ENCODE peak calls at places on chromosomes 3 and 15, in eight cellular contexts. S is GM10248; F is A549; H is heart left ventricle; Z is C1 segment of cervical spinal cord; U is activated CD8-positive, alpha-beta memory T cell treated with anti-CD3 and anti-CD28 coated beads for 1 hour; Q is EL; W is neural crest cell. Y is an unnamed sample.

GRCh38 chr3:12438318-12438717 is 46.0 kb upstream of the TSEN2 start:
- DNase-seq in F (no peak), Z (no peak), U (no peak), H (no peak), W (no peak), Q (no peak), S (no peak), Y (no peak)

GRCh38 chr3:139458348-139458747 is 18.0 kb downstream of the RBP2 start:
- DNase-seq in Z (no peak), F (no peak), W (no peak), H (no peak), U (no peak), Q (no peak), S (no peak), Y (no peak)

GRCh38 chr3:37741644-37742043 is 120.0 kb upstream of the CTDSPL start:
- DNase-seq in U (no peak), W (no peak), H (peak; percentile 62), F (peak; percentile 43), Q (peak; percentile 4), Z (peak; percentile 17), S (no peak), Y (peak; percentile 51)

GRCh38 chr3:32224047-32224446 is 14.4 kb upstream of the CMTM8 start:
- DNase-seq in F (no peak), W (no peak), H (no peak), U (no peak), S (no peak), Q (no peak), Z (no peak), Y (no peak)

GRCh38 chr3:189952272-189952671 is 168.4 kb downstream of the P3H2 start:
- DNase-seq in S (no peak), H (no peak), W (no peak), Z (no peak), Q (no peak), U (no peak), F (no peak), Y (no peak)

GRCh38 chr3:107627962-107628542 is 105.3 kb downstream of the BBX start:
- DNase-seq in H (no peak), Z (no peak), F (no peak), S (no peak), U (no peak), Q (no peak), W (no peak), Y (peak; percentile 4)

GRCh38 chr3:46998121-46998851 is 18.8 kb downstream of the NBEAL2 start:
- DNase-seq in S (peak; percentile 84), Q (peak; percentile 29), F (peak; percentile 69), Z (peak; percentile 29), H (peak; percentile 71), U (no peak), W (peak; percentile 59), Y (peak; percentile 59)

GRCh38 chr3:167382127-167382526 is 2.0 kb upstream of the ZBBX start:
- DNase-seq in H (no peak), F (no peak), S (no peak), W (no peak), Z (no peak), Q (no peak), U (no peak), Y (no peak)

GRCh38 chr15:68729789-68730201 is 90.9 kb downstream of the ANP32A start:
- DNase-seq in H (peak; percentile 72), Z (no peak), U (no peak), F (no peak), W (no peak), S (no peak), Q (peak; percentile 25), Y (no peak)

GRCh38 chr3:134065836-134066538 is 36.3 kb upstream of the SLCO2A1 start:
- DNase-seq in W (no peak), S (no peak), Z (no peak), H (no peak), Q (no peak), F (no peak), U (no peak), Y (no peak)

GRCh38 chr3:196168808-196169391 is 42.3 kb downstream of the ZDHHC19 start:
- DNase-seq in U (no peak), H (no peak), Z (no peak), Q (no peak), W (no peak), F (no peak), S (no peak), Y (no peak)

GRCh38 chr3:42366550-42366949 is 43.9 kb downstream of the LYZL4 start:
- DNase-seq in U (no peak), H (no peak), Q (no peak), F (no peak), S (no peak), W (no peak), Z (no peak), Y (no peak)

GRCh38 chr15:77497942-77498361 is 77.3 kb downstream of the HMG20A start:
- DNase-seq in U (no peak), H (peak; percentile 72), Q (no peak), Z (peak; percentile 50), S (no peak), F (no peak), W (no peak), Y (no peak)

GRCh38 chr3:186208328-186208989 is 99.6 kb upstream of the ETV5 start:
- DNase-seq in Q (no peak), Z (no peak), F (no peak), H (no peak), U (no peak), W (no peak), S (no peak), Y (peak; percentile 27)

GRCh38 chr3:169931747-169932520 is 20.6 kb downstream of the SAMD7 start:
- DNase-seq in S (peak; percentile 65), W (no peak), Q (no peak), U (no peak), F (no peak), H (no peak), Z (no peak), Y (no peak)

GRCh38 chr3:191136347-191136746 is 62.7 kb upstream of the OSTN start:
- DNase-seq in U (no peak), S (peak; percentile 33), F (peak; percentile 8), H (no peak), W (no peak), Z (no peak), Q (peak; percentile 30), Y (peak; percentile 28)

GRCh38 chr15:38699633-38700230 is 135.1 kb upstream of the RASGRP1 start:
- DNase-seq in F (peak; percentile 61), W (peak; percentile 60), H (no peak), S (peak; percentile 60), U (peak; percentile 46), Q (peak; percentile 56), Z (peak; percentile 7), Y (peak; percentile 63)

GRCh38 chr3:148790841-148791240 is 36.8 kb upstream of the CPB1 start:
- DNase-seq in Q (no peak), Z (peak; percentile 44), W (no peak), F (no peak), U (no peak), H (peak; percentile 32), S (no peak), Y (no peak)

GRCh38 chr3:119604878-119605277 is 7.2 kb downstream of the PLA1A start:
- DNase-seq in Z (no peak), F (no peak), S (no peak), Q (peak; percentile 35), H (no peak), W (no peak), U (no peak), Y (no peak)

GRCh38 chr3:11551019-11551418 is 92.7 kb downstream of the VGLL4 start:
- DNase-seq in Q (no peak), Z (no peak), U (no peak), S (no peak), W (no peak), H (no peak), F (no peak), Y (no peak)

GRCh38 chr15:50377867-50378751 is 23.1 kb upstream of the GABPB1 start:
- DNase-seq in Z (no peak), S (peak; percentile 81), H (no peak), W (no peak), Q (no peak), F (no peak), U (no peak), Y (peak; percentile 66)

GRCh38 chr3:74267583-74268184 is 346.8 kb downstream of the CNTN3 start:
- DNase-seq in Z (no peak), H (peak; percentile 20), W (peak; percentile 36), Q (peak; percentile 60), S (peak; percentile 7), F (peak; percentile 51), U (no peak), Y (peak; percentile 62)

GRCh38 chr3:4271834-4272233 is 31.3 kb upstream of the SETMAR start:
- DNase-seq in S (peak; percentile 17), Z (no peak), F (peak; percentile 47), H (no peak), U (no peak), Q (peak; percentile 4), W (peak; percentile 3), Y (peak; percentile 20)

GRCh38 chr15:70398694-70399093 is 301.0 kb upstream of the TLE3 start:
- DNase-seq in Z (no peak), S (no peak), H (no peak), Q (no peak), U (no peak), F (no peak), W (no peak), Y (no peak)

GRCh38 chr3:27312044-27312668 is 57.0 kb downstream of the NEK10 start:
- DNase-seq in F (peak; percentile 84), U (no peak), W (no peak), H (no peak), Q (peak; percentile 83), Z (peak; percentile 1), S (peak; percentile 50), Y (peak; percentile 45)

GRCh38 chr15:85379403-85380131 is 836 bp upstream of the AKAP13 start:
- DNase-seq in H (no peak), S (no peak), W (no peak), Z (no peak), U (peak; percentile 25), Q (peak; percentile 47), F (peak; percentile 27), Y (peak; percentile 45)

GRCh38 chr3:22118542-22118941 is 367.5 kb upstream of the ZNF385D start:
- DNase-seq in Z (no peak), F (no peak), S (no peak), U (no peak), W (no peak), H (no peak), Q (no peak), Y (no peak)

GRCh38 chr3:48466386-48467109 is 20.0 kb downstream of the ATRIP start:
- DNase-seq in F (no peak), U (no peak), S (peak; percentile 36), H (no peak), Q (no peak), W (no peak), Z (peak; percentile 63), Y (peak; percentile 83)

GRCh38 chr3:123984350-123984749 is 7.6 kb downstream of the ROPN1 start:
- DNase-seq in U (no peak), W (no peak), S (no peak), Z (no peak), Q (no peak), F (no peak), H (no peak), Y (no peak)

GRCh38 chr3:187318819-187319616 is 27.5 kb upstream of the MASP1 start:
- DNase-seq in W (peak; percentile 43), U (no peak), Z (peak; percentile 12), S (peak; percentile 42), Q (peak; percentile 86), F (peak; percentile 49), H (peak; percentile 40), Y (peak; percentile 54)

GRCh38 chr3:12644297-12644937 is 19.5 kb downstream of the RAF1 start:
- DNase-seq in S (no peak), W (no peak), Z (no peak), F (no peak), Q (peak; percentile 82), H (no peak), U (no peak), Y (no peak)

GRCh38 chr3:113695426-113695817 is 1.0 kb downstream of the USF3 start:
- DNase-seq in Q (no peak), U (no peak), Z (no peak), H (no peak), W (no peak), S (no peak), F (no peak), Y (peak; percentile 6)

GRCh38 chr15:41284425-41285177 is 47.8 kb downstream of the OIP5 start:
- DNase-seq in Z (peak; percentile 55), F (peak; percentile 9), W (no peak), Q (peak; percentile 24), S (no peak), U (no peak), H (peak; percentile 25), Y (no peak)

GRCh38 chr15:66995257-66995656 is 70.1 kb upstream of the SMAD3 start:
- DNase-seq in Q (peak; percentile 72), W (no peak), F (peak; percentile 25), S (no peak), H (no peak), Z (no peak), U (no peak), Y (no peak)